ENCODE peak calls at places on chromosomes 12 and 14, in ten cellular contexts. F is esophagus muscularis mucosa, L is IMR-90, M is prostate gland, H is endothelial cell of umbilical vein, C is Peyer's patch, Z is body of pancreas, D is gastrocnemius medialis, O is stomach, E is uterus. A is an unnamed sample.

GRCh38 chr14:77663289-77663688 is 44.5 kb downstream of the ALKBH1 start:
- DNase-seq in Z (no peak), F (no peak), O (no peak), C (no peak), L (peak; percentile 38), D (no peak), M (no peak), H (peak; percentile 18), E (no peak), A (no peak)

GRCh38 chr14:78245238-78245637 is 75.1 kb downstream of the NRXN3 start:
- DNase-seq in M (no peak), L (no peak), C (no peak), F (no peak), O (peak; percentile 32), Z (no peak), E (no peak), D (no peak), H (no peak), A (no peak)

GRCh38 chr12:121432740-121433476 is 33.0 kb downstream of the RNF34 start:
- DNase-seq in M (no peak), L (no peak), C (no peak), E (no peak), D (no peak), H (no peak), O (no peak), Z (no peak), F (no peak), A (no peak)

GRCh38 chr12:89542912-89543592 is 17.2 kb upstream of the POC1B start:
- DNase-seq in O (peak; percentile 76), H (peak; percentile 79), E (peak; percentile 52), Z (peak; percentile 75), M (peak; percentile 61), L (peak; percentile 83), F (peak; percentile 91), D (peak; percentile 45), C (peak; percentile 88), A (peak; percentile 52)

GRCh38 chr12:50088577-50089335 is 3.6 kb downstream of the SMARCD1 start:
- DNase-seq in Z (peak; percentile 70), E (no peak), F (no peak), M (peak; percentile 61), O (peak; percentile 68), L (peak; percentile 46), H (peak; percentile 59), C (peak; percentile 86), D (peak; percentile 64), A (no peak)

GRCh38 chr12:68012712-68013111 is 23.5 kb downstream of the IFNG-AS1 start:
- DNase-seq in Z (no peak), L (no peak), O (no peak), E (no peak), D (no peak), M (no peak), F (no peak), C (no peak), H (no peak), A (no peak)

GRCh38 chr14:71121711-71122110 is 214.5 kb downstream of the PCNX1 start:
- DNase-seq in E (no peak), H (no peak), C (no peak), L (no peak), Z (no peak), O (no peak), M (no peak), F (no peak), D (no peak), A (no peak)

GRCh38 chr12:27261866-27262265 is 17.8 kb downstream of the STK38L start:
- DNase-seq in F (no peak), C (no peak), H (no peak), M (no peak), O (no peak), E (no peak), Z (no peak), L (peak; percentile 57), D (no peak), A (no peak)

GRCh38 chr12:11716794-11717532 is 67.5 kb downstream of the ETV6 start:
- DNase-seq in Z (no peak), C (peak; percentile 75), F (no peak), E (no peak), D (no peak), M (no peak), L (peak; percentile 56), O (no peak), H (peak; percentile 48), A (no peak)

GRCh38 chr12:89140580-89141236 is 211.6 kb downstream of the DUSP6 start:
- DNase-seq in C (no peak), Z (no peak), L (peak; percentile 61), D (peak; percentile 43), O (no peak), M (no peak), H (no peak), F (no peak), E (no peak), A (peak; percentile 53)

GRCh38 chr12:100445081-100445481 is 28.6 kb upstream of the NR1H4 start:
- DNase-seq in L (no peak), O (no peak), D (no peak), C (no peak), Z (no peak), F (no peak), E (no peak), M (no peak), H (no peak), A (no peak)

GRCh38 chr14:64788706-64789105 is 84.5 kb downstream of the PLEKHG3 start:
- DNase-seq in D (peak; percentile 76), E (no peak), L (peak; percentile 94), F (no peak), O (no peak), C (no peak), H (peak; percentile 75), Z (no peak), M (no peak), A (no peak)

GRCh38 chr12:78864483-78865296 is at the start of gene SYT1:
- DNase-seq in F (no peak), E (peak; percentile 76), O (no peak), Z (peak; percentile 36), D (no peak), C (peak; percentile 50), M (peak; percentile 26), L (peak; percentile 85), H (peak; percentile 77), A (no peak)

GRCh38 chr12:104352106-104352713 is 48.7 kb downstream of the EID3 start:
- DNase-seq in C (no peak), M (no peak), E (no peak), H (no peak), Z (no peak), F (no peak), O (no peak), L (peak; percentile 64), D (no peak), A (no peak)

GRCh38 chr12:52419656-52420055 is 13.5 kb upstream of the KRT82 start:
- DNase-seq in H (no peak), C (no peak), M (no peak), L (no peak), F (no peak), Z (no peak), E (no peak), O (no peak), D (no peak), A (no peak)

GRCh38 chr12:119683816-119684215 is 15.9 kb downstream of the PRKAB1 start:
- DNase-seq in O (no peak), D (no peak), M (no peak), C (no peak), H (no peak), E (no peak), F (no peak), Z (no peak), L (no peak), A (no peak)
- H3K36me3 ChIP-seq in O (peaks cover 42% of the 10 kb centered on the region), D (peaks cover 3% of the 10 kb centered on the region), M (peaks cover 14% of the 10 kb centered on the region), C (peaks cover 22% of the 10 kb centered on the region), H (peaks cover 4% of the 10 kb centered on the region), E (no peaks in the 10 kb centered on the region), F (peaks cover 32% of the 10 kb centered on the region), Z (peaks cover 15% of the 10 kb centered on the region), L (peaks cover 32% of the 10 kb centered on the region), A (peaks cover 35% of the 10 kb centered on the region)

GRCh38 chr14:66196670-66197069 is 289.5 kb upstream of the CCDC196 start:
- DNase-seq in L (no peak), E (no peak), F (peak; percentile 55), D (no peak), C (no peak), Z (no peak), O (no peak), M (no peak), H (no peak), A (no peak)
- TF ChIP-seq POLR2A in L (no peak), E (no peak), F (no peak), D (no peak), C (no peak), Z (no peak), O (no peak), M (no peak), H (no peak), A (no peak)

GRCh38 chr12:93921511-93921910 is 226.9 kb upstream of the PLXNC1 start:
- DNase-seq in Z (no peak), F (no peak), D (no peak), E (no peak), H (no peak), L (no peak), M (no peak), C (no peak), O (no peak), A (no peak)

GRCh38 chr12:93925585-93925984 is 222.8 kb upstream of the PLXNC1 start:
- DNase-seq in E (no peak), Z (no peak), O (no peak), C (no peak), F (no peak), M (no peak), H (no peak), L (no peak), D (no peak), A (no peak)

GRCh38 chr12:93926237-93926636 is 222.1 kb upstream of the PLXNC1 start:
- DNase-seq in L (no peak), M (no peak), O (no peak), F (no peak), Z (no peak), H (no peak), C (no peak), E (no peak), D (no peak), A (no peak)

GRCh38 chr12:93924367-93924766 is 224.0 kb upstream of the PLXNC1 start:
- DNase-seq in D (no peak), H (no peak), E (no peak), C (no peak), M (no peak), Z (no peak), O (no peak), L (no peak), F (no peak), A (no peak)

GRCh38 chr12:93922583-93923006 is 225.8 kb upstream of the PLXNC1 start:
- DNase-seq in Z (no peak), F (no peak), H (no peak), D (no peak), C (no peak), E (no peak), O (no peak), M (no peak), L (no peak), A (no peak)
- H3K4me1 ChIP-seq in Z (no peaks in the 10 kb centered on the region), F (no peaks in the 10 kb centered on the region), H (no peaks in the 10 kb centered on the region), D (no peaks in the 10 kb centered on the region), C (no peaks in the 10 kb centered on the region), E (peaks cover 4% of the 10 kb centered on the region), O (no peaks in the 10 kb centered on the region), M (no peaks in the 10 kb centered on the region), L (peaks cover 9% of the 10 kb centered on the region), A (no peaks in the 10 kb centered on the region)

GRCh38 chr12:108812324-108812723 is 45.1 kb downstream of the SSH1 start:
- DNase-seq in L (no peak), H (no peak), O (no peak), M (no peak), C (no peak), Z (no peak), F (no peak), D (no peak), E (no peak), A (no peak)
- H3K36me3 ChIP-seq in L (peaks cover 76% of the 10 kb centered on the region), H (peaks cover 23% of the 10 kb centered on the region), O (peaks cover 99% of the 10 kb centered on the region), M (peaks cover 9% of the 10 kb centered on the region), C (peaks cover 60% of the 10 kb centered on the region), Z (peaks cover 13% of the 10 kb centered on the region), F (peaks cover 62% of the 10 kb centered on the region), D (no peaks in the 10 kb centered on the region), E (no peaks in the 10 kb centered on the region), A (peaks cover 60% of the 10 kb centered on the region)

A was measured in heart left ventricle.